ENCODE peak calls at places on chromosomes 3 and 15, in four cellular contexts. B, P, N and K are unnamed samples.

GRCh38 chr15:42085236-42085605 is 9.1 kb downstream of the PLA2G4D start:
- DNase-seq in N (no peak), B (no peak), P (no peak), K (no peak)

GRCh38 chr3:53046171-53047170 is 598 bp upstream of the SFMBT1 start:
- DNase-seq in B (no peak), P (peak), N (no peak), K (peak)

GRCh38 chr3:15756505-15756904 is 41.3 kb downstream of the ANKRD28 start:
- DNase-seq in N (no peak), P (peak), B (no peak), K (peak)

GRCh38 chr3:47743855-47744254 is 37.8 kb downstream of the SMARCC1 start:
- DNase-seq in P (no peak), N (no peak), B (no peak), K (no peak)

GRCh38 chr3:122349171-122349570 is 24.1 kb downstream of the CSTA start:
- DNase-seq in P (no peak), N (no peak), B (no peak), K (no peak)

GRCh38 chr3:114213669-114214541 is 23.5 kb downstream of the ZNF80 start:
- DNase-seq in N (no peak), P (peak), B (peak), K (no peak)

GRCh38 chr3:188455748-188456147 is 301.8 kb downstream of the LPP start:
- DNase-seq in N (no peak), P (no peak), B (no peak), K (no peak)

GRCh38 chr3:159186581-159186980 is 384.7 kb downstream of the MFSD1 start:
- DNase-seq in N (no peak), P (no peak), B (peak), K (no peak)

GRCh38 chr3:120093119-120093922 is 926 bp downstream of the GSK3B start:
- DNase-seq in B (no peak), P (peak), N (peak), K (peak)

GRCh38 chr15:94893091-94893490 is 661.7 kb downstream of the MCTP2 start:
- DNase-seq in B (no peak), N (no peak), P (no peak), K (no peak)

GRCh38 chr15:79872358-79873017 is 24.3 kb downstream of the MTHFS start:
- DNase-seq in B (no peak), N (no peak), P (no peak), K (no peak)

GRCh38 chr3:174440741-174441587 is 418.2 kb upstream of the NAALADL2 start:
- DNase-seq in B (no peak), N (peak), P (peak), K (peak)

GRCh38 chr3:39573392-39573791 is 105.9 kb downstream of the MOBP start:
- DNase-seq in P (no peak), N (no peak), B (no peak), K (no peak)

GRCh38 chr3:24541935-24542334 is 47.3 kb upstream of the THRB start:
- DNase-seq in N (no peak), P (no peak), B (no peak), K (no peak)

GRCh38 chr3:10223676-10224639 is 24.3 kb upstream of the TATDN2 start:
- DNase-seq in P (no peak), B (peak), N (no peak), K (no peak)

GRCh38 chr3:186121968-186122367 is 13.1 kb upstream of the ETV5 start:
- DNase-seq in P (no peak), B (no peak), N (no peak), K (no peak)

GRCh38 chr3:53478166-53478830 is 16.1 kb upstream of the CACNA1D start:
- DNase-seq in N (no peak), P (no peak), B (no peak), K (no peak)

GRCh38 chr3:177783338-177783737 is 586.1 kb upstream of the TBL1XR1 start:
- DNase-seq in P (no peak), N (no peak), B (no peak), K (no peak)

GRCh38 chr3:30826381-30827061 is 67.9 kb downstream of the GADL1 start:
- DNase-seq in B (no peak), P (no peak), N (no peak), K (no peak)

GRCh38 chr3:197428117-197428761 is 127.5 kb downstream of the BDH1 start:
- DNase-seq in N (peak), P (no peak), B (no peak), K (no peak)

GRCh38 chr3:81496407-81497104 is 264.9 kb downstream of the GBE1 start:
- DNase-seq in P (no peak), N (no peak), B (no peak), K (no peak)

GRCh38 chr15:40454904-40455391 is 14.2 kb downstream of the BAHD1 start:
- DNase-seq in N (no peak), P (no peak), B (no peak), K (no peak)

GRCh38 chr15:60397772-60398445 is at the start of gene ANXA2:
- DNase-seq in P (no peak), B (no peak), N (peak), K (no peak)

GRCh38 chr15:60399931-60400330 is 2.1 kb upstream of the ANXA2 start:
- DNase-seq in B (no peak), P (no peak), N (no peak), K (no peak)

GRCh38 chr15:60396964-60397771 is 618 bp downstream of the ANXA2 start:
- DNase-seq in B (peak), P (no peak), N (no peak), K (no peak)

GRCh38 chr15:60400957-60401356 is 3.2 kb upstream of the ANXA2 start:
- DNase-seq in B (no peak), P (no peak), N (no peak), K (no peak)

GRCh38 chr15:60399246-60399915 is 1.6 kb upstream of the ANXA2 start:
- DNase-seq in P (no peak), B (no peak), N (no peak), K (no peak)
- H3K4me3 ChIP-seq in P (peak), B (no peak), N (peak), K (peak)

GRCh38 chr3:115385935-115386334 is 237.4 kb upstream of the GAP43 start:
- DNase-seq in B (no peak), P (no peak), N (no peak), K (no peak)

GRCh38 chr3:115388166-115388565 is 235.1 kb upstream of the GAP43 start:
- DNase-seq in N (no peak), P (no peak), B (no peak), K (no peak)

GRCh38 chr3:115386347-115386746 is 237.0 kb upstream of the GAP43 start:
- DNase-seq in B (no peak), N (no peak), P (no peak), K (no peak)

GRCh38 chr3:115388825-115389224 is 234.5 kb upstream of the GAP43 start:
- DNase-seq in B (no peak), N (no peak), P (no peak), K (no peak)
- H3K9ac ChIP-seq in B (no peak), N (no peak), P (no peak), K (no peak)

GRCh38 chr15:71501344-71502128 is 308.8 kb upstream of the NR2E3 start:
- DNase-seq in P (no peak), N (no peak), B (no peak), K (no peak)

GRCh38 chr15:71494565-71494964 is 315.8 kb upstream of the NR2E3 start:
- DNase-seq in B (no peak), P (no peak), N (no peak), K (no peak)

GRCh38 chr15:71495381-71495780 is 315.0 kb upstream of the NR2E3 start:
- DNase-seq in B (no peak), P (no peak), N (no peak), K (no peak)

GRCh38 chr15:71493526-71493925 is 316.8 kb upstream of the NR2E3 start:
- DNase-seq in B (no peak), N (no peak), P (no peak), K (no peak)

GRCh38 chr15:71496336-71496955 is 313.9 kb upstream of the NR2E3 start:
- DNase-seq in N (no peak), P (no peak), B (no peak), K (no peak)
- TF ChIP-seq YY1 in N (no peak), P (no peak), B (no peak), K (no peak)

DNA sequence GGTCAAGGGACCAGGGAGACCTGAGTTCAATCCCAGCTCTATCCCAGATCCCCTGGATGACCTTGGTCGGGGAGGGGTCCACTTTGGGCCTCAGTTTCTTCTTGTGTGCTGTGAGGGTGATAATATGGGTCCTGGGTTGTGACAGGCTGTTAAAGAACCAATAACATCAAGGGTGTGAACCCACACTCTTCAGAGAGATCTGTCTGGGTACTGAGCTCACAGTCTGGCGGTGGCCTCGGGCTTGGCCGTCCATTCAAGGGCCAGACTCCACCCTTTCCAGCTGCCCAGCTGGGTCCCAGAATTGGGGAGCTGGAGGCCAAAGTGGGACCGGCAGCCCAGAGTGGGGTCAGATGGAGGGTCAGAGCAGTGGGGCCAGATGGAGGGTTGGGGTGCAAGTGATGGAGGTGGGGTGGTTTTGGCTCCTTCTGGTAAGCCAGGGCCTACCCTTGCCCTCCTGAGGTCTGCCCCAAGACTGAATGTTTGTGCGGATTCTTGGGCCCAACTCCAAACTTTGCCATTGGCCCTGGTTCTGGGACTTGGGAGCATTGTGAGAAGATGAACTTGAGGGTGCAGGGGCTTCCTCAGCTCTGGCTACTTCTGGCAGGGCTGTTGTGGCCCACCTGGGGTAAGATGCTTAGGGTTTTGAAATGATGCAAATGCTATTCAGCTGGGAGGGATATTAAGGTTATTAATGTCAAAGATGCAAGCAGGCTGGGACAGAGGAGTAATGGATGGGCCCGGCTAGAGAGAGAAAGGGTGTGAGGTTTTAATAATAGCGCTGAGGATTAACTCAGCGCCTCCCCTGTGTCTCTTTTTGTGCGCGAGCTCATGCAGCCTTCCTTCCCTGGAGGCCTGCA is 1.5 kb downstream of the CORO2B start:
- DNase-seq in N (no peak), B (no peak), P (no peak), K (no peak)
- H3K4me3 ChIP-seq in N (peak), B (no peak), P (no peak), K (peak)

GRCh38 chr15:74293021-74293810 is 57.1 kb downstream of the CCDC33 start:
- DNase-seq in B (no peak), P (no peak), N (no peak), K (no peak)

GRCh38 chr15:74289671-74290070 is 53.5 kb downstream of the CCDC33 start:
- DNase-seq in P (no peak), B (no peak), N (no peak), K (no peak)

GRCh38 chr15:74294010-74294409 is 57.9 kb downstream of the CCDC33 start:
- DNase-seq in N (no peak), P (no peak), B (no peak), K (no peak)

GRCh38 chr15:74291101-74292071 is 55.3 kb downstream of the CCDC33 start:
- DNase-seq in N (peak), P (peak), B (no peak), K (peak)

GRCh38 chr15:74290645-74291044 is 54.5 kb downstream of the CCDC33 start:
- DNase-seq in P (no peak), N (no peak), B (no peak), K (no peak)
- H3K9ac ChIP-seq in P (no peak), N (no peak), B (no peak), K (no peak)

GRCh38 chr3:38348903-38349302 is 2.3 kb downstream of the XYLB start:
- DNase-seq in P (no peak), B (no peak), N (no peak), K (no peak)
- TF ChIP-seq YY1 in P (no peak), B (no peak), N (no peak), K (no peak)

DNA sequence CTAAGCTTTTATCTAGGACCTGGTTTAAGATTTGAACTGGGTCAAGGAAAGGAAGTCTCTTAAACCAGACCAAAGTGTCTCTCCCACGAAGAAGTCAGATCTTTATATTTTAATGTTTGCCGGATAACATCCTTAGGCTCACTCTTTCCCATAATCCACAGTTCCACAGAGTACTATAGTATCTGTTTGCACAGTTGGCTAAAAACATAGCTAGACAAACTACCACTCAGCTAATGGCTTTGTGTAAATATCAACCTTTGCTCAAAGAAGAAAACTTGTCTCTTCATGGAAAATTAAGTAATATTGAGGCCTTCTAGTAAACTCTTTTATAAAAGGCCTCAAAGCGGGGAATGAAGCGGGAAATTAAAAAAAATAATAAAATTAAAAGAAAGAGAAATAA is 13.5 kb upstream of the SLC9C1 start:
- DNase-seq in P (no peak), N (no peak), B (no peak), K (no peak)
- H3K4me3 ChIP-seq in P (no peak), N (no peak), B (no peak), K (no peak)

GRCh38 chr3:52029053-52029452 is 27.3 kb downstream of the DUSP7 start:
- DNase-seq in P (no peak), B (no peak), N (no peak), K (no peak)
- H3K9ac ChIP-seq in P (no peak), B (no peak), N (no peak), K (no peak)